ENCODE peak calls at places on chromosomes 5 and 9, in six cellular contexts. R, V, B, C, G and Z are unnamed samples.

GRCh38 chr9:81848472-81848871 is 79.8 kb upstream of the SPATA31D4 start:
- DNase-seq in C (no peak), G (no peak), R (no peak), B (peak; percentile 7), V (no peak), Z (no peak)

GRCh38 chr9:134689320-134690181 is 47.9 kb downstream of the COL5A1 start:
- DNase-seq in G (peak; percentile 88), V (peak; percentile 82), B (peak; percentile 10), C (no peak), R (peak; percentile 90), Z (peak; percentile 29)

GRCh38 chr5:173330151-173330855 is 2.1 kb upstream of the STC2 start:
- DNase-seq in G (no peak), R (no peak), V (no peak), C (no peak), B (peak; percentile 82), Z (no peak)

GRCh38 chr9:133714606-133715294 is 23.4 kb downstream of the SARDH start:
- DNase-seq in V (no peak), B (peak; percentile 96), R (no peak), G (peak; percentile 59), C (no peak), Z (no peak)

GRCh38 chr5:10248378-10249260 is 1.1 kb downstream of the ATPSCKMT start:
- DNase-seq in V (no peak), G (no peak), C (no peak), B (no peak), R (no peak), Z (no peak)

GRCh38 chr5:98108497-98108896 is 665.0 kb upstream of the RGMB start:
- DNase-seq in C (no peak), G (no peak), R (no peak), B (no peak), V (no peak), Z (no peak)

GRCh38 chr5:176360894-176361436 is 599 bp downstream of the KIAA1191 start:
- DNase-seq in C (no peak), B (no peak), G (no peak), V (no peak), R (no peak), Z (no peak)

GRCh38 chr5:127919006-127919796 is 164.4 kb upstream of the SLC12A2 start:
- DNase-seq in B (no peak), G (no peak), V (no peak), R (no peak), C (no peak), Z (no peak)

GRCh38 chr9:124980434-124980833 is 39.6 kb upstream of the GOLGA1 start:
- DNase-seq in G (no peak), R (no peak), B (no peak), C (no peak), V (no peak), Z (no peak)

GRCh38 chr5:106094128-106094726 is 1576.5 kb downstream of the EFNA5 start:
- DNase-seq in R (no peak), B (no peak), G (peak; percentile 40), C (peak; percentile 3), V (no peak), Z (no peak)

GRCh38 chr5:156491766-156492165 is 164.8 kb downstream of the SGCD start:
- DNase-seq in B (no peak), C (no peak), G (no peak), V (no peak), R (no peak), Z (no peak)

GRCh38 chr9:134214395-134214765 is 50.0 kb upstream of the RNU6ATAC start:
- DNase-seq in G (peak; percentile 30), V (no peak), C (no peak), B (peak; percentile 38), R (no peak), Z (no peak)

GRCh38 chr5:45795458-45795857 is 99.3 kb upstream of the HCN1 start:
- DNase-seq in B (no peak), V (no peak), R (no peak), C (no peak), G (no peak), Z (no peak)

GRCh38 chr5:157574456-157575095 is 999 bp downstream of the ADAM19 start:
- DNase-seq in G (no peak), R (no peak), V (no peak), B (no peak), C (no peak), Z (no peak)

GRCh38 chr5:73170522-73170921 is 2.5 kb upstream of the TMEM174 start:
- DNase-seq in B (peak; percentile 19), G (no peak), R (peak; percentile 72), V (peak; percentile 33), C (no peak), Z (peak; percentile 8)

GRCh38 chr9:78598120-78598519 is 301.2 kb downstream of the PSAT1 start:
- DNase-seq in C (no peak), R (no peak), V (no peak), G (no peak), B (no peak), Z (no peak)

GRCh38 chr5:131720714-131721113 is 76.1 kb downstream of the FNIP1 start:
- DNase-seq in V (no peak), R (no peak), G (no peak), C (no peak), B (no peak), Z (no peak)

GRCh38 chr5:52725065-52725746 is 62.5 kb upstream of the ITGA1 start:
- DNase-seq in C (no peak), B (peak; percentile 20), R (no peak), V (no peak), G (no peak), Z (no peak)

GRCh38 chr9:125646222-125647100 is 60.5 kb downstream of the MAPKAP1 start:
- DNase-seq in G (peak; percentile 45), C (no peak), B (no peak), V (no peak), R (no peak), Z (no peak)

GRCh38 chr5:93573627-93573974 is 7.4 kb downstream of the NR2F1-AS1 start:
- DNase-seq in B (no peak), R (no peak), V (no peak), G (no peak), C (no peak), Z (no peak)

GRCh38 chr9:121788686-121789366 is 137.4 kb downstream of the DAB2IP start:
- DNase-seq in G (no peak), C (no peak), V (no peak), B (no peak), R (no peak), Z (no peak)

GRCh38 chr9:122519376-122519775 is 435 bp downstream of the OR1J4 start:
- DNase-seq in C (no peak), V (no peak), G (no peak), B (no peak), R (no peak), Z (no peak)

GRCh38 chr9:105030285-105030684 is 102.3 kb upstream of the ABCA1 start:
- DNase-seq in B (no peak), V (no peak), G (no peak), C (no peak), R (no peak), Z (no peak)

GRCh38 chr9:99466104-99466503 is 244.0 kb downstream of the SEC61B start:
- DNase-seq in R (no peak), V (no peak), C (no peak), B (no peak), G (peak; percentile 49), Z (no peak)

GRCh38 chr9:99466787-99467186 is 244.7 kb downstream of the SEC61B start:
- DNase-seq in C (no peak), R (no peak), V (no peak), G (no peak), B (peak; percentile 34), Z (no peak)

GRCh38 chr9:99463144-99463543 is 241.1 kb downstream of the SEC61B start:
- DNase-seq in V (no peak), B (no peak), G (no peak), R (no peak), C (no peak), Z (no peak)

GRCh38 chr9:99464568-99464967 is 242.5 kb downstream of the SEC61B start:
- DNase-seq in V (no peak), G (no peak), B (no peak), R (no peak), C (no peak), Z (no peak)

GRCh38 chr9:99465231-99465891 is 243.3 kb downstream of the SEC61B start:
- DNase-seq in G (peak; percentile 71), V (no peak), R (no peak), B (no peak), C (no peak), Z (no peak)
- TF ChIP-seq JUND in G (no peak), V (no peak), R (no peak), B (no peak), C (no peak), Z (no peak)

GRCh38 chr9:127295005-127295404 is 30.4 kb downstream of the GARNL3 start:
- DNase-seq in B (no peak), G (no peak), C (no peak), V (no peak), R (no peak), Z (no peak)

GRCh38 chr9:127291379-127291778 is 26.8 kb downstream of the GARNL3 start:
- DNase-seq in R (no peak), C (no peak), G (no peak), B (no peak), V (no peak), Z (no peak)

GRCh38 chr9:127292415-127292814 is 27.8 kb downstream of the GARNL3 start:
- DNase-seq in R (no peak), G (no peak), V (no peak), C (no peak), B (no peak), Z (no peak)

GRCh38 chr9:127293767-127294166 is 29.2 kb downstream of the GARNL3 start:
- DNase-seq in V (no peak), B (no peak), C (no peak), R (no peak), G (no peak), Z (no peak)

DNA sequence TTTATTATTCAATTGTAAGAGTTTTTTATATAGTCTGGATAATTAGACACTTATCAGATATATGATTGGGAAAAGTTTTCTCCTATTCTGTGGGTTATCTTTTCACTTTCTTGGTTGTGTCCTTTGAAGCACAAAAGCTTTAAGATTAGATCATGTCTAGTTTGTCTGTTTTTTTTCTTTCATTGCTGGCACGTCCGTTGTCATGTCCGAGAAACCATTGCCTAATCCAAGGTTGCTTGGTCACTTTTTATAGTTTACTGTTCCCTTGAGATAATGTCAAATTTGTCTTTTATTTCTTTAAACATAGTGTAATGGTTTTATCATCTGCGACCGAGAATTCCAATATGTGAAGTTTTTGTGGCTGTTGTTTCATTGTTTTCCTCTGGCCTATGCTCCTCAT is 28.7 kb downstream of the GARNL3 start:
- DNase-seq in B (no peak), V (no peak), R (no peak), G (no peak), C (no peak), Z (no peak)
- H3K4me2 ChIP-seq in B (no peak overlapping the region), V (no peak overlapping the region), R (no peak overlapping the region), G (no peak overlapping the region), C (no peak overlapping the region), Z (no peak overlapping the region)

DNA sequence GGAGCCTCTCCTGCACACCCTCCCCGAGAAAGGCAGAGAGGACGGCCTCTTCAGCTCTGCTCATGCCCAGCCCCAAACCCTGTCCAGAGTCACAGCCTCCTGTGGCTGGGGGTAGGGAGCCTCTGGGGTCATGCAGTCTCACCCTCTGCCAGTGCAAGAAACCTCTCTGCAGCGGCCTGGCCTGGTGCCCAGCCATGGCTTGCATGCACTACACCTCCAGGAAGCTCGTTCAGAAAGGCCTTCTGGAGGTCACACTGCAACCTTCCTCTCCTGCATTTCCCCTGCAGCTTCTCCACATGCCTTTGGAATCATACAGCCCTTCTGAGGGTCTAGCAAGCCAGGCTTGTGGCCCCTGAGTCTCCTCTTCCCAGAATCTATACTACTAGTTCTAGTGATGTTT is 17.9 kb downstream of the CSF1R start:
- DNase-seq in G (no peak), R (no peak), V (no peak), C (no peak), B (no peak), Z (no peak)
- TF ChIP-seq JUND in G (no peak), R (no peak), V (no peak), C (no peak), B (no peak), Z (no peak)

GRCh38 chr5:154084255-154084654 is 45.5 kb downstream of the MFAP3 start:
- DNase-seq in B (no peak), V (no peak), G (no peak), C (no peak), R (no peak), Z (no peak)
- H3K4me2 ChIP-seq in B (no peak overlapping the region), V (no peak overlapping the region), G (no peak overlapping the region), C (no peak overlapping the region), R (no peak overlapping the region), Z (no peak overlapping the region)